ENCODE peak calls at places on chromosomes 1 and 21, in five cellular contexts. One of them, this sample, is unnamed. For H3K36me3, the result is how much of the 10 kb centered on the place peaks cover.

GRCh38 chr21:42057861-42058437 is 13.2 kb upstream of the UMODL1 start:
- DNase-seq in ovary: no peak
- DNase-seq in neural progenitor cell: no peak
- DNase-seq in ascending aorta: no peak
- DNase-seq in transverse colon: no peak
- DNase-seq in this sample: no peak

GRCh38 chr21:38843806-38844479 is 38.2 kb downstream of the ETS2 start:
- DNase-seq in ovary: no peak
- DNase-seq in neural progenitor cell: no peak
- DNase-seq in ascending aorta: no peak
- DNase-seq in transverse colon: no peak
- DNase-seq in this sample: no peak

GRCh38 chr1:22131875-22132486 is 10.9 kb downstream of the WNT4 start:
- DNase-seq in ovary: peak
- DNase-seq in neural progenitor cell: peak
- DNase-seq in ascending aorta: no peak
- DNase-seq in transverse colon: peak
- DNase-seq in this sample: no peak

GRCh38 chr1:152904688-152905440 is 3.5 kb upstream of the IVL start:
- DNase-seq in ovary: no peak
- DNase-seq in neural progenitor cell: no peak
- DNase-seq in ascending aorta: no peak
- DNase-seq in transverse colon: no peak
- DNase-seq in this sample: no peak

GRCh38 chr1:9279172-9279840 is 13.4 kb upstream of the SPSB1 start:
- DNase-seq in ovary: no peak
- DNase-seq in neural progenitor cell: no peak
- DNase-seq in ascending aorta: no peak
- DNase-seq in transverse colon: peak
- DNase-seq in this sample: no peak

GRCh38 chr1:27357281-27358037 is 9.3 kb downstream of the MAP3K6 start:
- DNase-seq in ovary: peak
- DNase-seq in neural progenitor cell: peak
- DNase-seq in ascending aorta: no peak
- DNase-seq in transverse colon: peak
- DNase-seq in this sample: peak

GRCh38 chr1:88877382-88877825 is 14.0 kb downstream of the GTF2B start:
- DNase-seq in ovary: no peak
- DNase-seq in neural progenitor cell: peak
- DNase-seq in ascending aorta: no peak
- DNase-seq in transverse colon: no peak
- DNase-seq in this sample: no peak

GRCh38 chr1:171929121-171929520 is 87.8 kb downstream of the DNM3 start:
- DNase-seq in ovary: no peak
- DNase-seq in neural progenitor cell: no peak
- DNase-seq in ascending aorta: no peak
- DNase-seq in transverse colon: no peak
- DNase-seq in this sample: no peak

GRCh38 chr1:28855469-28855944 is 43.5 kb downstream of the OPRD1 start:
- DNase-seq in ovary: no peak
- DNase-seq in neural progenitor cell: no peak
- DNase-seq in ascending aorta: no peak
- DNase-seq in transverse colon: no peak
- DNase-seq in this sample: no peak

GRCh38 chr21:20570824-20571232 is 427.4 kb upstream of the NCAM2 start:
- DNase-seq in ovary: no peak
- DNase-seq in neural progenitor cell: peak
- DNase-seq in ascending aorta: no peak
- DNase-seq in transverse colon: no peak
- DNase-seq in this sample: no peak

DNA sequence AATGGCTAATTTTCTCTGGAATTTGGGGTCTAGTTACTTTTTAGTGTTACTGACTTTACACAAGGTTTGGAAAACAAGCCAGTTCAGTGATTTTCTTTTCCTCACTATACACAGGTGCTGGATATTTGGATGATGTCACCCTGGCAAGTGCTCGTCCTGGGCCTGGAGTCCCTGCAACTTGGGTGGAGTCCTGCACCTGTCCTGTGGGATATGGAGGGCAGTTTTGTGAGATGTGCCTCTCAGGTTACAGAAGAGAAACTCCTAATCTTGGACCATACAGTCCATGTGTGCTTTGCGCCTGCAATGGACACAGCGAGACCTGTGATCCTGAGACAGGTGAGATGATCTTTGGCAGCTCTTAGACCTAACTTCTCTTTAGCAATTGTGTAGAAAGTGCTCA is 64.5 kb upstream of the LAMC2 start:
- DNase-seq in ovary: no peak
- DNase-seq in neural progenitor cell: no peak
- DNase-seq in ascending aorta: no peak
- DNase-seq in transverse colon: no peak
- DNase-seq in this sample: no peak
- H3K36me3 ChIP-seq in ovary: under half
- H3K36me3 ChIP-seq in neural progenitor cell: under half
- H3K36me3 ChIP-seq in ascending aorta: half or more
- H3K36me3 ChIP-seq in transverse colon: under half
- H3K36me3 ChIP-seq in this sample: under half

GRCh38 chr1:98420376-98421097 is 241.0 kb upstream of the SNX7 start:
- DNase-seq in ovary: no peak
- DNase-seq in neural progenitor cell: no peak
- DNase-seq in ascending aorta: no peak
- DNase-seq in transverse colon: no peak
- DNase-seq in this sample: no peak

GRCh38 chr1:98421098-98421460 is 240.4 kb upstream of the SNX7 start:
- DNase-seq in ovary: no peak
- DNase-seq in neural progenitor cell: no peak
- DNase-seq in ascending aorta: no peak
- DNase-seq in transverse colon: no peak
- DNase-seq in this sample: no peak

GRCh38 chr1:98427664-98428063 is 233.9 kb upstream of the SNX7 start:
- DNase-seq in ovary: no peak
- DNase-seq in neural progenitor cell: no peak
- DNase-seq in ascending aorta: no peak
- DNase-seq in transverse colon: no peak
- DNase-seq in this sample: no peak

GRCh38 chr1:98426092-98426491 is 235.4 kb upstream of the SNX7 start:
- DNase-seq in ovary: no peak
- DNase-seq in neural progenitor cell: no peak
- DNase-seq in ascending aorta: no peak
- DNase-seq in transverse colon: no peak
- DNase-seq in this sample: no peak

GRCh38 chr1:98422821-98423220 is 238.7 kb upstream of the SNX7 start:
- DNase-seq in ovary: no peak
- DNase-seq in neural progenitor cell: no peak
- DNase-seq in ascending aorta: no peak
- DNase-seq in transverse colon: no peak
- DNase-seq in this sample: no peak
- TF ChIP-seq CTCF in ovary: no peak
- TF ChIP-seq CTCF in neural progenitor cell: no peak
- TF ChIP-seq CTCF in ascending aorta: no peak
- TF ChIP-seq CTCF in transverse colon: no peak
- TF ChIP-seq CTCF in this sample: no peak

DNA sequence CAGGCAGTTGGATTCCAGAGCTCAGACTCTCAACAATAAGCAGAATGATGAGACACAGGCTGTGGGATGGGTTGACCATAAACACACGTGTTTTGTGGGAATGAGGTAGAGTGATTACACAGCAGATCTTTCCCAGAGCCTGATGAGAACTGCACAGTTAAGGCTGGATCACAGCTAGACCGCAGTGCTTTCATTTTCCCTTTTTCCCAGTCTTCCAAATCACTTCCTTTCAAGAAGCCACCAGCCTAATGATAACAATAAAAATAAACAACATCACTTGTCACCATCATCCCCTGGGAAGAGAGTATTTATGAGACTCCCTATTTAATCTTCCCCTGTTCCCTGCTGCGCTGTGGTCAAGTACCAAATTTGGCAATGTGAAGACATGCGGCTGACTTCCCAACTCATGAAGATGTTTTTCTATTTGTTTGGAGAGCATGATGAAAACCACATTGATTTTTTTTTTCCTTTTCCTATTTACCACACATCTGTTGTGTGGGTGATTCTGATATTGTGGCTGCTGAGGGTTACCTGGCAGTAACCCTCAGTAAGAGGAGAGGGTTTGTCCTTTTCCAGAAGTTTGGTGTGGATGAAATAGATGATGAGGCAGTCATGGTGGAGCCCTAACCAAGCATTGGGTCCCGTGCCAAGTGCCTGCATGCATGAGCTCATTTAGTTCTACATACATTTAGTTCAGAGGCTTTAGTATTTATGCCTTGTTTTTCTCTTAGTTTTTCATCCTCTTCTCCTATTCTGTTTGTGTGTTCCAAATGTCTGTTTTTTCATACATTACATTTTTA is 248.9 kb upstream of the HOOK1 start:
- DNase-seq in ovary: no peak
- DNase-seq in neural progenitor cell: no peak
- DNase-seq in ascending aorta: no peak
- DNase-seq in transverse colon: peak
- DNase-seq in this sample: peak
- H3K4me3 ChIP-seq in ovary: no peak
- H3K4me3 ChIP-seq in neural progenitor cell: no peak
- H3K4me3 ChIP-seq in ascending aorta: no peak
- H3K4me3 ChIP-seq in transverse colon: no peak
- H3K4me3 ChIP-seq in this sample: no peak

DNA sequence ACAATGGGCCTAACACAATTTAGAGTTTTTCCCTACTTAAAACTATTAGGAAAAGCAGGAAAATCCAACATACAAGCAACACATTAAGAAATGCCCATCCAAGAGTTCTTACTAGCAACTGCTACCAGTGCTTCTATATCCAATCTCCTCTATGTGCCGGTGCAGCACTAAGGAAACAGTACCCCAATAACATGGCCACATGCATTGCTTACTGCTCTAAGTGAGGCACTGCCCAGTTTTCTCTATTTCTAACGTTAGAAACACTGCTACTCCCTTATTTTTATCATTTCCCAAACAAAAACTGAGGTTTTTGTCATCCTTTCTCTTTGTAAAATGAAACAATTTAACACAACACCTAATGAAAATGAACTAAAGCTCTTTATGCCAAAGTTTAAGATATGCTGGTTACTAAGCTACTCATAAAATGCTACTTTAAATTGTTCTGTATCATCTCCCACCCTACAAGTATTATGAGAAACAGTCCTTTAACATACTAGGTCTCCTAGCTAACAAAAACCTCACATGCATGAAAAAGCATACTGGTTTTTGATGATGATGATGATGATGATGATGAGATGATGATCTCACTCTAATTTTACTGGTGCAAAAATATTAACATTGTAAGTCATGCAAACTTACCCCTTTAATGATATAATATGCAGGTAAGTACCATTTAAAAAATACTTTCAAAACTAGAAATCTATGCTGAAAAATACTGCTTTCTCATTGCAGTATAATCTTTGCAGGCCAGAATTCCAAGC is 90.7 kb upstream of the TTC39A start:
- DNase-seq in ovary: no peak
- DNase-seq in neural progenitor cell: no peak
- DNase-seq in ascending aorta: no peak
- DNase-seq in transverse colon: no peak
- DNase-seq in this sample: no peak
- H3K36me3 ChIP-seq in ovary: under half
- H3K36me3 ChIP-seq in neural progenitor cell: under half
- H3K36me3 ChIP-seq in ascending aorta: under half
- H3K36me3 ChIP-seq in transverse colon: under half
- H3K36me3 ChIP-seq in this sample: under half

GRCh38 chr1:194533641-194534040 is 1347.2 kb upstream of the B3GALT2 start:
- DNase-seq in ovary: no peak
- DNase-seq in neural progenitor cell: no peak
- DNase-seq in ascending aorta: no peak
- DNase-seq in transverse colon: no peak
- DNase-seq in this sample: no peak
- TF ChIP-seq CTCF in ovary: no peak
- TF ChIP-seq CTCF in neural progenitor cell: no peak
- TF ChIP-seq CTCF in ascending aorta: no peak
- TF ChIP-seq CTCF in transverse colon: no peak
- TF ChIP-seq CTCF in this sample: no peak

DNA sequence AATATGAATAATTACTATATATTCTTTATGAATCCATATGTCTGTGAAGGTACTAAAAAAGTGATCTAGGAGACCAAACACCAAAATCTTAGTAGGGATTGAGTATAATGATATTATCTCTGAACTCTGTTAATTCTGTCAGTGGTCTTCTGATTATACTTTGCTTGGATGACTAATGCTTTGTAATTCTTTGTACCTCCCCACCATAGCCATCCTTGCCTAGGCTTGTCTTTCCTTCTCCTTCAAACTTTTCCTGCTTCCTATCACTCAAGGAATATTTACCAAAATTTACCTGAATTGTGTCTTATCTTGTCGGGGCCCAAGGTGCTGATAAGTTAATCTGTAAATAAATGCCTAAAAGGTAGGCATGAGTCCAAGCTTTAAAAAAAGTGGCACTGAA is 845 bp upstream of the RGS5 start:
- DNase-seq in ovary: no peak
- DNase-seq in neural progenitor cell: no peak
- DNase-seq in ascending aorta: no peak
- DNase-seq in transverse colon: no peak
- DNase-seq in this sample: no peak
- H3K4me3 ChIP-seq in ovary: no peak
- H3K4me3 ChIP-seq in neural progenitor cell: no peak
- H3K4me3 ChIP-seq in ascending aorta: peak
- H3K4me3 ChIP-seq in transverse colon: no peak
- H3K4me3 ChIP-seq in this sample: no peak

DNA sequence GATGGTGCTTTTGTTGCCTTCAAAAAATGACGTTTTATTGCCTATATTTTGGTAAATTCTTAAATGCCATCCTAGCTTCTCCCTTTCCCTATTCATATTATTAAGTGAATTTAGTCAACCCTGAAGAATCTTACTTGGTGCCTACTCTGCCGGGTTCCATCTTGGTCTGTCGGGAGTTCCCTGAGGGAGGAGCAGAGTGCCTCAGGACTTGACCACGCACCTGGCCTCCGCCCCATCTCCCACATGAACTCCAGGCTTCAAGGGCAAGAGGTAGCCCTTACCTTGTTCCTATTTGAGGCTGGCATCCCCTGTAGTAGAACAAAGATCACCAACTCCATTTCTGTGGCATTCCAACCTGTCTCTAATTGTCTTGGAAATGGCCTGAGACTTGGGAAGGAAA is 21.5 kb downstream of the VANGL2 start:
- DNase-seq in ovary: no peak
- DNase-seq in neural progenitor cell: no peak
- DNase-seq in ascending aorta: no peak
- DNase-seq in transverse colon: no peak
- DNase-seq in this sample: no peak
- H3K36me3 ChIP-seq in ovary: under half
- H3K36me3 ChIP-seq in neural progenitor cell: under half
- H3K36me3 ChIP-seq in ascending aorta: under half
- H3K36me3 ChIP-seq in transverse colon: under half
- H3K36me3 ChIP-seq in this sample: under half

This sample was measured in uterus.